ENCODE peak calls at places on chromosomes 7 and 10, in ten cellular contexts. O is GM23338, I is uterus, S is lower lobe of right lung, Z is IMR-90, D is OCI-LY7, Y is right cardiac atrium, L is neural progenitor cell, C is psoas muscle, H is colonic mucosa. M is an unnamed sample.
A peak's percentile ranks its signal among the peaks of the same experiment; 100 is the strongest.

GRCh38 chr10:34249634-34250033 is 565.5 kb downstream of the PARD3 start:
- DNase-seq in I (no peak), H (no peak), L (peak; percentile 28), D (no peak), C (no peak), O (peak; percentile 63), S (no peak), Z (no peak), Y (no peak), M (no peak)

GRCh38 chr7:112550468-112551060 is 69.8 kb downstream of the LSMEM1 start:
- DNase-seq in C (no peak), Z (peak; percentile 71), S (no peak), Y (no peak), D (peak; percentile 71), I (no peak), O (peak; percentile 82), L (peak; percentile 42), H (peak; percentile 55), M (peak; percentile 39)

GRCh38 chr10:11488126-11488525 is 123.3 kb downstream of the USP6NL start:
- DNase-seq in Y (no peak), L (no peak), C (no peak), Z (no peak), I (no peak), D (no peak), H (no peak), S (no peak), O (no peak), M (no peak)

GRCh38 chr10:133258818-133259602 is 17.7 kb downstream of the ADAM8 start:
- DNase-seq in D (no peak), S (peak; percentile 92), Y (peak; percentile 88), L (no peak), C (peak; percentile 91), Z (peak; percentile 100), I (peak; percentile 57), H (peak; percentile 70), O (no peak), M (peak; percentile 78)

GRCh38 chr7:42222891-42223290 is 14.1 kb downstream of the GLI3 start:
- DNase-seq in C (no peak), Y (no peak), L (peak; percentile 89), Z (no peak), I (no peak), D (no peak), H (no peak), S (no peak), O (peak; percentile 85), M (no peak)

GRCh38 chr7:66140924-66141323 is 26.3 kb downstream of the CRCP start:
- DNase-seq in C (peak; percentile 80), D (no peak), O (peak; percentile 57), S (peak; percentile 71), I (peak; percentile 77), L (peak; percentile 51), H (peak; percentile 41), Z (peak; percentile 84), Y (peak; percentile 76), M (peak; percentile 71)

GRCh38 chr7:74454948-74455804 is 1.5 kb downstream of the GTF2IRD1 start:
- DNase-seq in I (peak; percentile 36), H (peak; percentile 70), Y (no peak), O (no peak), C (peak; percentile 90), L (no peak), D (no peak), S (no peak), Z (no peak), M (peak; percentile 29)

GRCh38 chr7:108016841-108017775 is 14.1 kb upstream of the LAMB1 start:
- DNase-seq in O (peak; percentile 46), L (no peak), H (no peak), Y (no peak), S (no peak), Z (peak; percentile 70), I (no peak), D (peak; percentile 14), C (no peak), M (no peak)

GRCh38 chr7:23356726-23357125 is 57.6 kb downstream of the MALSU1 start:
- DNase-seq in L (no peak), O (no peak), I (no peak), Z (no peak), D (no peak), Y (no peak), H (no peak), S (no peak), C (no peak), M (no peak)

GRCh38 chr7:144118341-144118740 is 4.6 kb upstream of the OR2A14 start:
- DNase-seq in O (peak; percentile 11), L (no peak), S (no peak), Z (no peak), Y (no peak), C (no peak), H (no peak), D (no peak), I (no peak), M (no peak)

GRCh38 chr10:51708609-51709008 is 9.2 kb upstream of the CSTF2T start:
- DNase-seq in I (no peak), C (no peak), D (no peak), Y (no peak), L (no peak), H (no peak), S (no peak), Z (no peak), O (no peak), M (no peak)

GRCh38 chr10:51707392-51707791 is 8.0 kb upstream of the CSTF2T start:
- DNase-seq in D (no peak), I (peak; percentile 31), H (no peak), Y (no peak), O (no peak), C (no peak), Z (no peak), S (no peak), L (no peak), M (no peak)

GRCh38 chr10:51707821-51708424 is 8.5 kb upstream of the CSTF2T start:
- DNase-seq in O (no peak), S (no peak), D (no peak), C (no peak), Y (no peak), H (no peak), L (no peak), Z (no peak), I (no peak), M (no peak)

GRCh38 chr10:51705774-51706173 is 6.4 kb upstream of the CSTF2T start:
- DNase-seq in D (no peak), Z (no peak), Y (no peak), I (no peak), H (no peak), O (no peak), S (no peak), C (no peak), L (no peak), M (no peak)

GRCh38 chr10:51706225-51706624 is 6.8 kb upstream of the CSTF2T start:
- DNase-seq in C (peak; percentile 68), S (no peak), O (no peak), H (peak; percentile 45), Z (peak; percentile 84), Y (peak; percentile 86), D (no peak), L (no peak), I (peak; percentile 89), M (peak; percentile 72)
- H3K27ac ChIP-seq in C (no peak overlapping the region), S (no peak overlapping the region), O (no peak overlapping the region), H (no peak overlapping the region), Z (no peak overlapping the region), Y (no peak overlapping the region), D (no peak overlapping the region), L (no peak overlapping the region), I (peak overlapping the region; percentile 66), M (peak overlapping the region; percentile 63)

GRCh38 chr7:115476666-115477065 is 553.9 kb downstream of the TFEC start:
- DNase-seq in L (peak; percentile 50), H (no peak), Z (no peak), S (no peak), Y (no peak), I (no peak), O (peak; percentile 21), D (no peak), C (no peak), M (no peak)
- H3K4me3 ChIP-seq in L (peak overlapping the region; percentile 49), H (peak overlapping the region; percentile 42), Z (peak overlapping the region; percentile 44), S (peak overlapping the region; percentile 46), Y (peak overlapping the region; percentile 60), I (peak overlapping the region; percentile 47), O (peak overlapping the region; percentile 83), D (no peak overlapping the region), C (peak overlapping the region; percentile 56), M (peak overlapping the region; percentile 23)

DNA sequence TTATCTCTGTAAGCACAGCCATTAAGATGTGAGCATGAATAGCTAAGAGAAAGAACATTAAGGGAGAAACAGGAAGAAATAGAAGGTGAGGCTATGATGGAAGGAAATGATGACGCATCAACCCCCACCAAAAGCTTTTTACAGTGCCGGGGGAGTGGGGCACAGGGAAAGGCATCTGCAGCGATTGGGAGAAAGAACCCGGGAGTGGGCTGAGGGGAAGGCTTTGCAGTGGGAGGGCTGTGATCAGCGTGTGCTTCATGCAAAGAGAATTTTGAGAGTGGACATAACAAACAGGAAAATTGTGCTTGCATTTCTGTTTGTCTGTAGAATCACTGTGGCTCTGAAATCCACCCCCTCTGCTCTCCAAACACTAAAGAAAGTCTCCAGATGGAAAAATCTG is 250.8 kb downstream of the KCNMA1 start:
- DNase-seq in Z (peak; percentile 90), D (no peak), C (no peak), L (no peak), H (no peak), I (peak; percentile 58), O (no peak), S (no peak), Y (no peak), M (no peak)
- H3K27ac ChIP-seq in Z (peak overlapping the region; percentile 34), D (no peak overlapping the region), C (no peak overlapping the region), L (no peak overlapping the region), H (no peak overlapping the region), I (peak overlapping the region; percentile 89), O (no peak overlapping the region), S (no peak overlapping the region), Y (no peak overlapping the region), M (no peak overlapping the region)

DNA sequence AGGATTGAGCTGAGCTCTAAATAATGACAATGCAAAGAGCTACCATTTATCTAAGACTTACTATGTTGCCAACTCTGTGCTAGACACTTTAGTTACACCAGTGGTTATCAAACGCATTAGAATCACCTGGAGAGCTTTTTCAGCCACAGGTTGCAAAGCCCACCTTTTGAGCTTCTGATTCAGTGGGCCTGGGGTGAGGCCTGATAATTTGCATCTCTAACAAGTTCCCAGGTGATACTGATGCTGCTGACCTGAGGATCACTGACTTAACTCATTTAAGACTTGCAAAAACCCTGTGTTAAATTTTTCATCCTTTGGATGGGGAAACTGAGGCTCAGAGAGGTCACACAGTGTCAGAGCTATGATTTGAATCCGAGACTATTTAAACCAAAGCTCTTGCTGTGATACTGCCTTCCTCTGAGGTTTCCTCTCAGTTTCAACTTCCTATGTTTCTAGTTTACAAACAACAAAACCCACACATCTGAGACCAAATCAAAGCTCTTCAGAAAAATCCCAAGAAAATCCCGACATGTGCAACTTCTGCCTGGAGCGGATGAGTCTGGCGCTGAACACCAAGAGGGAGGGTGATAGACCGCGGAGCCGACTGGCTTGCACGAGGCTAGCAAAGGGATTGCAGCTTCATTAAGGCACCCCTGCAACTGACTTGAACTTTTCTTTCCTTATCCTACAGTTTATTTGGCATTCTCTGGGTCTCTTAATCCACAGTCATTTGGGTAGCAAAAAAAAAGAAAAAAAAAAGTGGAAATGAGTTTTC is 124.9 kb downstream of the CYP26A1 start:
- DNase-seq in C (peak; percentile 48), S (no peak), D (no peak), H (no peak), L (peak; percentile 30), O (peak; percentile 34), Z (peak; percentile 42), Y (no peak), I (no peak), M (no peak)
- H3K4me3 ChIP-seq in C (peak overlapping the region; percentile 60), S (peak overlapping the region; percentile 43), D (no peak overlapping the region), H (peak overlapping the region; percentile 5), L (no peak overlapping the region), O (no peak overlapping the region), Z (peak overlapping the region; percentile 14), Y (peak overlapping the region; percentile 55), I (peak overlapping the region; percentile 24), M (peak overlapping the region; percentile 25)